ENCODE peak calls at places on chromosome 1, in six cellular contexts. O, E, A, Q, D and J are unnamed samples.

GRCh38 chr1:112530832-112531231 is 22.1 kb downstream of the WNT2B start:
- DNase-seq in O (no peak), E (no peak), A (no peak), Q (no peak), D (no peak), J (no peak)

GRCh38 chr1:162672678-162673259 is 40.5 kb downstream of the DDR2 start:
- DNase-seq in O (no peak), E (no peak), A (peak; percentile 59), Q (no peak), D (no peak), J (no peak)

GRCh38 chr1:173020138-173020742 is 30.5 kb downstream of the TNFSF18 start:
- DNase-seq in O (no peak), E (no peak), A (no peak), Q (no peak), D (no peak), J (no peak)

GRCh38 chr1:200896571-200897187 is 2.0 kb downstream of the INAVA start:
- DNase-seq in O (peak; percentile 54), E (peak; percentile 92), A (no peak), Q (peak; percentile 59), D (no peak), J (no peak)

GRCh38 chr1:15386128-15386824 is 23.4 kb upstream of the EFHD2 start:
- DNase-seq in O (no peak), E (no peak), A (no peak), Q (no peak), D (no peak), J (no peak)

GRCh38 chr1:55827350-55827749 is 612.2 kb upstream of the USP24 start:
- DNase-seq in O (peak; percentile 15), E (peak; percentile 16), A (no peak), Q (peak; percentile 84), D (peak; percentile 95), J (no peak)

GRCh38 chr1:216854836-216855485 is 131.7 kb upstream of the ESRRG start:
- DNase-seq in O (no peak), E (no peak), A (no peak), Q (no peak), D (no peak), J (no peak)

GRCh38 chr1:225766967-225767413 is 10.6 kb upstream of the SRP9 start:
- DNase-seq in O (peak; percentile 68), E (no peak), A (no peak), Q (peak; percentile 94), D (peak; percentile 95), J (no peak)

GRCh38 chr1:51535006-51535592 is 16.0 kb upstream of the EPS15 start:
- DNase-seq in O (no peak), E (peak; percentile 62), A (peak; percentile 27), Q (peak; percentile 77), D (peak; percentile 42), J (peak; percentile 34)

GRCh38 chr1:110151175-110151715 is 951 bp downstream of the SLC6A17 start:
- DNase-seq in O (no peak), E (no peak), A (no peak), Q (no peak), D (no peak), J (peak; percentile 50)

GRCh38 chr1:226157761-226158316 is 28.7 kb downstream of the ACBD3 start:
- DNase-seq in O (no peak), E (no peak), A (no peak), Q (no peak), D (no peak), J (no peak)

GRCh38 chr1:215344534-215344933 is 222.6 kb upstream of the KCTD3 start:
- DNase-seq in O (no peak), E (no peak), A (no peak), Q (no peak), D (no peak), J (no peak)